ENCODE peak calls at places on chromosomes 6 and 20, in nine cellular contexts. N, B, G, D, W, O, S, M and Z are unnamed samples.

GRCh38 chr6:40274058-40274457 is 313.1 kb downstream of the LRFN2 start:
- DNase-seq in N (no peak), B (no peak), G (no peak), D (no peak), W (no peak), O (no peak), S (no peak), M (no peak), Z (no peak)

GRCh38 chr20:38357653-38358207 is 11.4 kb downstream of the LBP start:
- DNase-seq in N (no peak), B (no peak), G (peak), D (no peak), W (no peak), O (no peak), S (no peak), M (no peak), Z (no peak)

GRCh38 chr6:12288844-12289654 is 1.1 kb upstream of the EDN1 start:
- DNase-seq in N (no peak), B (no peak), G (peak), D (peak), W (peak), O (no peak), S (peak), M (no peak), Z (peak)

GRCh38 chr20:12575352-12576095 is 433.2 kb upstream of the SPTLC3 start:
- DNase-seq in N (peak), B (no peak), G (no peak), D (no peak), W (no peak), O (no peak), S (no peak), M (no peak), Z (peak)

GRCh38 chr6:89974776-89975175 is 80.5 kb downstream of the GJA10 start:
- DNase-seq in N (no peak), B (no peak), G (no peak), D (no peak), W (no peak), O (no peak), S (no peak), M (no peak), Z (no peak)

GRCh38 chr6:84260926-84261325 is 33.5 kb upstream of the CEP162 start:
- DNase-seq in N (no peak), B (no peak), G (peak), D (no peak), W (no peak), O (no peak), S (no peak), M (no peak), Z (no peak)

GRCh38 chr6:101401792-101402617 is 8.5 kb downstream of the GRIK2 start:
- DNase-seq in N (peak), B (no peak), G (peak), D (no peak), W (no peak), O (no peak), S (no peak), M (no peak), Z (no peak)

GRCh38 chr20:4064118-4064962 is 49.0 kb upstream of the RNF24 start:
- DNase-seq in N (peak), B (no peak), G (peak), D (no peak), W (peak), O (no peak), S (peak), M (no peak), Z (peak)

GRCh38 chr6:154895841-154896240 is 99.3 kb upstream of the TIAM2 start:
- DNase-seq in N (no peak), B (no peak), G (no peak), D (no peak), W (no peak), O (no peak), S (no peak), M (no peak), Z (no peak)

GRCh38 chr6:10310826-10311225 is 104.0 kb downstream of the TFAP2A start:
- DNase-seq in N (no peak), B (no peak), G (no peak), D (no peak), W (no peak), O (no peak), S (peak), M (no peak), Z (no peak)

GRCh38 chr6:28269492-28269891 is 2.5 kb downstream of the ZSCAN26 start:
- DNase-seq in N (no peak), B (no peak), G (peak), D (no peak), W (no peak), O (no peak), S (peak), M (no peak), Z (no peak)

GRCh38 chr6:131177996-131178395 is 42.7 kb downstream of the AKAP7 start:
- DNase-seq in N (no peak), B (no peak), G (no peak), D (no peak), W (no peak), O (no peak), S (no peak), M (no peak), Z (no peak)

GRCh38 chr20:9344080-9344920 is 170.1 kb upstream of the LAMP5 start:
- DNase-seq in N (no peak), B (no peak), G (peak), D (no peak), W (no peak), O (no peak), S (no peak), M (no peak), Z (peak)

GRCh38 chr20:7841967-7842301 is 98.3 kb downstream of the HAO1 start:
- DNase-seq in N (peak), B (no peak), G (peak), D (no peak), W (no peak), O (no peak), S (no peak), M (no peak), Z (no peak)

GRCh38 chr6:152380351-152380767 is 256.8 kb downstream of the SYNE1 start:
- DNase-seq in N (no peak), B (no peak), G (peak), D (no peak), W (no peak), O (no peak), S (peak), M (no peak), Z (no peak)

GRCh38 chr6:163888030-163888819 is 473.7 kb downstream of the QKI start:
- DNase-seq in N (no peak), B (no peak), G (no peak), D (no peak), W (no peak), O (no peak), S (no peak), M (no peak), Z (no peak)

GRCh38 chr20:8756410-8756809 is 312.5 kb upstream of the PLCB4 start:
- DNase-seq in N (no peak), B (no peak), G (peak), D (no peak), W (no peak), O (no peak), S (peak), M (no peak), Z (peak)

GRCh38 chr6:111846511-111847409 is 26.5 kb downstream of the FYN start:
- DNase-seq in N (peak), B (no peak), G (no peak), D (no peak), W (no peak), O (peak), S (no peak), M (no peak), Z (no peak)

GRCh38 chr6:34358389-34358906 is 34.0 kb downstream of the NUDT3 start:
- DNase-seq in N (no peak), B (no peak), G (peak), D (no peak), W (no peak), O (no peak), S (no peak), M (no peak), Z (peak)

GRCh38 chr6:167913699-167914098 is 83.8 kb upstream of the KIF25 start:
- DNase-seq in N (no peak), B (no peak), G (no peak), D (no peak), W (no peak), O (no peak), S (no peak), M (no peak), Z (no peak)

GRCh38 chr6:6964675-6965074 is 143.1 kb upstream of the RREB1 start:
- DNase-seq in N (no peak), B (no peak), G (no peak), D (no peak), W (no peak), O (no peak), S (no peak), M (no peak), Z (no peak)

GRCh38 chr20:5691918-5692618 is 58.1 kb upstream of the SHLD1 start:
- DNase-seq in N (no peak), B (no peak), G (no peak), D (no peak), W (no peak), O (no peak), S (no peak), M (no peak), Z (no peak)

GRCh38 chr6:51843470-51844390 is 243.7 kb downstream of the PKHD1 start:
- DNase-seq in N (no peak), B (no peak), G (no peak), D (no peak), W (no peak), O (no peak), S (no peak), M (no peak), Z (no peak)

GRCh38 chr20:11891827-11892521 is 25.7 kb upstream of the BTBD3 start:
- DNase-seq in N (peak), B (peak), G (peak), D (no peak), W (peak), O (no peak), S (peak), M (no peak), Z (peak)

GRCh38 chr6:107418118-107418517 is 41.2 kb downstream of the PDSS2 start:
- DNase-seq in N (no peak), B (no peak), G (peak), D (no peak), W (no peak), O (no peak), S (no peak), M (no peak), Z (no peak)

GRCh38 chr6:39083111-39083702 is 31.8 kb downstream of the SAYSD1 start:
- DNase-seq in N (no peak), B (no peak), G (no peak), D (no peak), W (no peak), O (no peak), S (no peak), M (peak), Z (no peak)

GRCh38 chr6:15953152-15953880 is 175.6 kb upstream of the MYLIP start:
- DNase-seq in N (no peak), B (no peak), G (no peak), D (no peak), W (no peak), O (no peak), S (no peak), M (no peak), Z (no peak)

GRCh38 chr6:161417712-161418457 is 144.0 kb upstream of the AGPAT4 start:
- DNase-seq in N (peak), B (no peak), G (peak), D (no peak), W (no peak), O (no peak), S (no peak), M (no peak), Z (no peak)

GRCh38 chr6:139881728-139882211 is 507.3 kb upstream of the CITED2 start:
- DNase-seq in N (no peak), B (no peak), G (peak), D (no peak), W (peak), O (no peak), S (peak), M (no peak), Z (peak)

GRCh38 chr20:3203315-3204123 is 963 bp downstream of the DDRGK1 start:
- DNase-seq in N (no peak), B (no peak), G (no peak), D (peak), W (no peak), O (peak), S (no peak), M (no peak), Z (no peak)

GRCh38 chr6:48775157-48775556 is 664.2 kb upstream of the PTCHD4 start:
- DNase-seq in N (no peak), B (no peak), G (peak), D (no peak), W (no peak), O (no peak), S (no peak), M (no peak), Z (no peak)

GRCh38 chr6:106783631-106784566 is 154.5 kb downstream of the QRSL1 start:
- DNase-seq in N (no peak), B (no peak), G (no peak), D (no peak), W (no peak), O (no peak), S (peak), M (no peak), Z (no peak)

GRCh38 chr20:4912380-4913142 is 88.7 kb downstream of the SLC23A2 start:
- DNase-seq in N (no peak), B (no peak), G (no peak), D (no peak), W (no peak), O (peak), S (no peak), M (no peak), Z (no peak)

GRCh38 chr20:4153661-4154238 is 138.4 kb upstream of the RNF24 start:
- DNase-seq in N (no peak), B (no peak), G (no peak), D (no peak), W (no peak), O (no peak), S (no peak), M (no peak), Z (no peak)

GRCh38 chr6:27178001-27178730 is 69.3 kb upstream of the PRSS16 start:
- DNase-seq in N (peak), B (no peak), G (peak), D (no peak), W (peak), O (peak), S (peak), M (peak), Z (peak)

GRCh38 chr6:136499370-136499769 is 50.9 kb downstream of the MAP7 start:
- DNase-seq in N (no peak), B (no peak), G (no peak), D (no peak), W (no peak), O (no peak), S (no peak), M (no peak), Z (no peak)

GRCh38 chr20:46438156-46438750 is 31.8 kb upstream of the ELMO2 start:
- DNase-seq in N (no peak), B (no peak), G (peak), D (no peak), W (peak), O (peak), S (no peak), M (no peak), Z (peak)